ENCODE peak calls at places on chromosome 11, in six cellular contexts. One of them, this sample, is unnamed.

GRCh38 chr11:109490953-109491733 is 69.2 kb downstream of the C11orf87 start:
- DNase-seq in K562: no peak
- DNase-seq in hippocampal formation: no peak
- DNase-seq in A673: peak
- DNase-seq in activated T-cell treated with anti-CD3 and anti-CD28 coated beads for 48 hours: no peak
- DNase-seq in activated naive CD4-positive, alpha-beta T cell treated with Interleukin-2 at 50 U/mL for 16 hours: no peak
- DNase-seq in this sample: no peak

GRCh38 chr11:128026596-128026995 is 560.8 kb downstream of the ETS1 start:
- DNase-seq in K562: no peak
- DNase-seq in hippocampal formation: no peak
- DNase-seq in A673: no peak
- DNase-seq in activated T-cell treated with anti-CD3 and anti-CD28 coated beads for 48 hours: no peak
- DNase-seq in activated naive CD4-positive, alpha-beta T cell treated with Interleukin-2 at 50 U/mL for 16 hours: no peak
- DNase-seq in this sample: no peak

GRCh38 chr11:64963072-64963631 is 8.8 kb downstream of the MAJIN start:
- DNase-seq in K562: no peak
- DNase-seq in hippocampal formation: no peak
- DNase-seq in A673: no peak
- DNase-seq in activated T-cell treated with anti-CD3 and anti-CD28 coated beads for 48 hours: no peak
- DNase-seq in activated naive CD4-positive, alpha-beta T cell treated with Interleukin-2 at 50 U/mL for 16 hours: no peak
- DNase-seq in this sample: no peak

GRCh38 chr11:9527481-9528140 is 45.9 kb upstream of the WEE1 start:
- DNase-seq in K562: no peak
- DNase-seq in hippocampal formation: no peak
- DNase-seq in A673: no peak
- DNase-seq in activated T-cell treated with anti-CD3 and anti-CD28 coated beads for 48 hours: no peak
- DNase-seq in activated naive CD4-positive, alpha-beta T cell treated with Interleukin-2 at 50 U/mL for 16 hours: no peak
- DNase-seq in this sample: no peak

GRCh38 chr11:73314121-73314948 is 6.3 kb downstream of the ARHGEF17 start:
- DNase-seq in K562: peak
- DNase-seq in hippocampal formation: peak
- DNase-seq in A673: peak
- DNase-seq in activated T-cell treated with anti-CD3 and anti-CD28 coated beads for 48 hours: no peak
- DNase-seq in activated naive CD4-positive, alpha-beta T cell treated with Interleukin-2 at 50 U/mL for 16 hours: no peak
- DNase-seq in this sample: no peak

GRCh38 chr11:58770627-58771457 is 39.1 kb upstream of the GLYAT start:
- DNase-seq in K562: peak
- DNase-seq in hippocampal formation: no peak
- DNase-seq in A673: peak
- DNase-seq in activated T-cell treated with anti-CD3 and anti-CD28 coated beads for 48 hours: no peak
- DNase-seq in activated naive CD4-positive, alpha-beta T cell treated with Interleukin-2 at 50 U/mL for 16 hours: no peak
- DNase-seq in this sample: no peak

GRCh38 chr11:122045181-122045586 is 70.8 kb downstream of the BLID start:
- DNase-seq in K562: no peak
- DNase-seq in hippocampal formation: no peak
- DNase-seq in A673: peak
- DNase-seq in activated T-cell treated with anti-CD3 and anti-CD28 coated beads for 48 hours: no peak
- DNase-seq in activated naive CD4-positive, alpha-beta T cell treated with Interleukin-2 at 50 U/mL for 16 hours: no peak
- DNase-seq in this sample: no peak

GRCh38 chr11:70738661-70739060 is 340.3 kb downstream of the CTTN start:
- DNase-seq in K562: no peak
- DNase-seq in hippocampal formation: no peak
- DNase-seq in A673: no peak
- DNase-seq in activated T-cell treated with anti-CD3 and anti-CD28 coated beads for 48 hours: no peak
- DNase-seq in activated naive CD4-positive, alpha-beta T cell treated with Interleukin-2 at 50 U/mL for 16 hours: no peak
- DNase-seq in this sample: no peak

GRCh38 chr11:122803306-122803705 is 35.0 kb upstream of the CRTAM start:
- DNase-seq in K562: no peak
- DNase-seq in hippocampal formation: no peak
- DNase-seq in A673: no peak
- DNase-seq in activated T-cell treated with anti-CD3 and anti-CD28 coated beads for 48 hours: no peak
- DNase-seq in activated naive CD4-positive, alpha-beta T cell treated with Interleukin-2 at 50 U/mL for 16 hours: no peak
- DNase-seq in this sample: no peak

GRCh38 chr11:42620796-42621195 is 691.0 kb upstream of the API5 start:
- DNase-seq in K562: no peak
- DNase-seq in hippocampal formation: no peak
- DNase-seq in A673: no peak
- DNase-seq in activated T-cell treated with anti-CD3 and anti-CD28 coated beads for 48 hours: no peak
- DNase-seq in activated naive CD4-positive, alpha-beta T cell treated with Interleukin-2 at 50 U/mL for 16 hours: no peak
- DNase-seq in this sample: no peak

GRCh38 chr11:130947481-130947880 is 31.2 kb upstream of the SNX19 start:
- DNase-seq in K562: no peak
- DNase-seq in hippocampal formation: no peak
- DNase-seq in A673: no peak
- DNase-seq in activated T-cell treated with anti-CD3 and anti-CD28 coated beads for 48 hours: no peak
- DNase-seq in activated naive CD4-positive, alpha-beta T cell treated with Interleukin-2 at 50 U/mL for 16 hours: no peak
- DNase-seq in this sample: no peak